ENCODE peak calls at places on chromosome 1, in seven cellular contexts. X is NCI-H1436, F is HCEC 1CT, Q is C1 segment of cervical spinal cord, I is fibroblast of lung, E is AML-193, B is PC-3. A is an unnamed sample.

GRCh38 chr1:66563094-66563800 is 29.3 kb downstream of the SGIP1 start:
- DNase-seq in X (no peak), F (peak; percentile 97), Q (no peak), I (peak; percentile 91), E (no peak), B (peak; percentile 58), A (peak; percentile 98)

GRCh38 chr1:232988572-232989040 is 38.2 kb downstream of the NTPCR start:
- DNase-seq in X (no peak), F (peak; percentile 24), Q (no peak), I (peak; percentile 98), E (no peak), B (peak; percentile 79), A (peak; percentile 71)

GRCh38 chr1:15244813-15245212 is 2.2 kb upstream of the FHAD1 start:
- DNase-seq in X (no peak), F (no peak), Q (no peak), I (no peak), E (no peak), B (no peak), A (no peak)

GRCh38 chr1:185049670-185050069 is 4.3 kb downstream of the RNF2 start:
- DNase-seq in X (no peak), F (no peak), Q (no peak), I (no peak), E (no peak), B (no peak), A (no peak)

GRCh38 chr1:228150021-228150457 is 309 bp downstream of the GJC2 start:
- DNase-seq in X (no peak), F (no peak), Q (no peak), I (no peak), E (no peak), B (no peak), A (no peak)

GRCh38 chr1:232440325-232441059 is 189.4 kb downstream of the SIPA1L2 start:
- DNase-seq in X (no peak), F (no peak), Q (no peak), I (peak; percentile 86), E (no peak), B (no peak), A (no peak)

GRCh38 chr1:213586609-213586972 is 401.2 kb upstream of the PROX1 start:
- DNase-seq in X (no peak), F (no peak), Q (no peak), I (no peak), E (no peak), B (no peak), A (no peak)

GRCh38 chr1:30358510-30358909 is 364.9 kb downstream of the MATN1 start:
- DNase-seq in X (no peak), F (no peak), Q (no peak), I (no peak), E (no peak), B (no peak), A (no peak)

A was measured in fibroblast of villous mesenchyme.